ENCODE peak calls at places on chromosomes 11 and 22, in five cellular contexts. Z is neural crest cell, M is GDM1, N is heart right ventricle, U is non-pigmented ciliary epithelial cell. G is an unnamed sample.

GRCh38 chr22:36027960-36028645 is 521 bp downstream of the RBFOX2 start:
- DNase-seq in Z (peak), M (no peak), N (peak), U (no peak), G (no peak)

GRCh38 chr11:9875402-9875801 is 211.5 kb downstream of the SWAP70 start:
- DNase-seq in Z (no peak), M (no peak), N (no peak), U (no peak), G (no peak)

GRCh38 chr11:2100361-2101170 is 38.6 kb downstream of the IGF2 start:
- DNase-seq in Z (no peak), M (no peak), N (peak), U (no peak), G (no peak)

GRCh38 chr11:69912911-69913451 is 93.8 kb upstream of the FGF3 start:
- DNase-seq in Z (no peak), M (no peak), N (no peak), U (no peak), G (no peak)

GRCh38 chr22:46149493-46149997 is 781 bp upstream of the PPARA start:
- DNase-seq in Z (no peak), M (no peak), N (peak), U (no peak), G (peak)

GRCh38 chr11:133903056-133903455 is 53.7 kb downstream of the IGSF9B start:
- DNase-seq in Z (no peak), M (no peak), N (no peak), U (no peak), G (no peak)

GRCh38 chr22:25030636-25031035 is 78.1 kb downstream of the KIAA1671 start:
- DNase-seq in Z (no peak), M (no peak), N (peak), U (no peak), G (no peak)

GRCh38 chr11:82796970-82797594 is 63.4 kb upstream of the FAM181B start:
- DNase-seq in Z (no peak), M (no peak), N (peak), U (no peak), G (no peak)

GRCh38 chr11:83249972-83250593 is 36.1 kb downstream of the CCDC90B start:
- DNase-seq in Z (no peak), M (no peak), N (no peak), U (no peak), G (no peak)

GRCh38 chr11:70916321-70916720 is 336.1 kb downstream of the SHANK2 start:
- DNase-seq in Z (no peak), M (no peak), N (no peak), U (no peak), G (no peak)

GRCh38 chr11:28105869-28106268 is 2.1 kb downstream of the KIF18A start:
- DNase-seq in Z (no peak), M (no peak), N (no peak), U (no peak), G (no peak)

GRCh38 chr11:100353083-100353482 is 334.0 kb upstream of the ARHGAP42 start:
- DNase-seq in Z (no peak), M (no peak), N (no peak), U (no peak), G (no peak)

GRCh38 chr11:33723238-33723881 is 12.9 kb downstream of the CD59 start:
- DNase-seq in Z (no peak), M (peak), N (peak), U (peak), G (no peak)

GRCh38 chr22:24325105-24325757 is 54.6 kb downstream of the SPECC1L start:
- DNase-seq in Z (no peak), M (peak), N (peak), U (peak), G (no peak)

GRCh38 chr11:103798456-103798855 is 238.0 kb upstream of the DDI1 start:
- DNase-seq in Z (no peak), M (no peak), N (no peak), U (no peak), G (no peak)

GRCh38 chr11:127074151-127074761 is 73.7 kb upstream of the KIRREL3 start:
- DNase-seq in Z (no peak), M (no peak), N (no peak), U (no peak), G (no peak)

GRCh38 chr11:57798905-57799559 is 37.4 kb downstream of the CTNND1 start:
- DNase-seq in Z (no peak), M (no peak), N (peak), U (no peak), G (no peak)

GRCh38 chr11:47916361-47916841 is 64.0 kb upstream of the PTPRJ start:
- DNase-seq in Z (no peak), M (no peak), N (peak), U (no peak), G (no peak)

GRCh38 chr22:19520566-19521305 is 3.5 kb downstream of the CLDN5 start:
- DNase-seq in Z (no peak), M (no peak), N (no peak), U (no peak), G (no peak)

GRCh38 chr11:59761985-59762384 is 6.8 kb downstream of the STX3 start:
- DNase-seq in Z (no peak), M (no peak), N (no peak), U (no peak), G (no peak)

GRCh38 chr11:71139516-71140205 is 112.7 kb downstream of the SHANK2 start:
- DNase-seq in Z (no peak), M (no peak), N (peak), U (no peak), G (no peak)

GRCh38 chr11:120137611-120138521 is at the start of gene TRIM29:
- DNase-seq in Z (no peak), M (no peak), N (peak), U (no peak), G (no peak)

GRCh38 chr22:43567691-43568308 is 156.0 kb downstream of the MPPED1 start:
- DNase-seq in Z (no peak), M (no peak), N (no peak), U (no peak), G (no peak)

GRCh38 chr22:26406118-26406517 is 22.9 kb upstream of the ASPHD2 start:
- DNase-seq in Z (no peak), M (no peak), N (no peak), U (no peak), G (no peak)

GRCh38 chr11:60764879-60765278 is 8.2 kb downstream of the MS4A15 start:
- DNase-seq in Z (no peak), M (no peak), N (no peak), U (no peak), G (no peak)

GRCh38 chr11:57460756-57461749 is 725 bp downstream of the RTN4RL2 start:
- DNase-seq in Z (no peak), M (no peak), N (no peak), U (no peak), G (no peak)